ENCODE peak calls at places on chromosomes 2 and 18, in ten cellular contexts. One of them, this sample, is unnamed.

GRCh38 chr18:65788373-65788772 is 37.6 kb downstream of the CDH7 start:
- DNase-seq in NCI-H1436 treated with DMSO at 0.1 percent for 48 hours: no peak
- DNase-seq in thyroid gland: no peak
- DNase-seq in sciatic nerve: no peak
- DNase-seq in HT-29: no peak
- DNase-seq in cardiac fibroblast: no peak
- DNase-seq in AG04450: no peak
- DNase-seq in iris pigment epithelial cell: no peak
- DNase-seq in A673: no peak
- DNase-seq in hypothalamus: no peak
- DNase-seq in this sample: no peak

GRCh38 chr2:167292430-167293171 is 404.3 kb downstream of the XIRP2 start:
- DNase-seq in NCI-H1436 treated with DMSO at 0.1 percent for 48 hours: peak
- DNase-seq in thyroid gland: peak
- DNase-seq in sciatic nerve: peak
- DNase-seq in HT-29: peak
- DNase-seq in cardiac fibroblast: peak
- DNase-seq in AG04450: peak
- DNase-seq in iris pigment epithelial cell: peak
- DNase-seq in A673: peak
- DNase-seq in hypothalamus: peak
- DNase-seq in this sample: peak

GRCh38 chr18:58862851-58863538 is 1.7 kb upstream of the ZNF532 start:
- DNase-seq in NCI-H1436 treated with DMSO at 0.1 percent for 48 hours: no peak
- DNase-seq in thyroid gland: peak
- DNase-seq in sciatic nerve: peak
- DNase-seq in HT-29: peak
- DNase-seq in cardiac fibroblast: peak
- DNase-seq in AG04450: no peak
- DNase-seq in iris pigment epithelial cell: no peak
- DNase-seq in A673: peak
- DNase-seq in hypothalamus: no peak
- DNase-seq in this sample: no peak

GRCh38 chr18:61582205-61582710 is 249.0 kb downstream of the CDH20 start:
- DNase-seq in NCI-H1436 treated with DMSO at 0.1 percent for 48 hours: no peak
- DNase-seq in thyroid gland: no peak
- DNase-seq in sciatic nerve: no peak
- DNase-seq in HT-29: no peak
- DNase-seq in cardiac fibroblast: no peak
- DNase-seq in AG04450: no peak
- DNase-seq in iris pigment epithelial cell: no peak
- DNase-seq in A673: no peak
- DNase-seq in hypothalamus: no peak
- DNase-seq in this sample: no peak

GRCh38 chr2:132383956-132384355 is 32.6 kb upstream of the GPR39 start:
- DNase-seq in NCI-H1436 treated with DMSO at 0.1 percent for 48 hours: no peak
- DNase-seq in thyroid gland: no peak
- DNase-seq in sciatic nerve: no peak
- DNase-seq in HT-29: no peak
- DNase-seq in cardiac fibroblast: no peak
- DNase-seq in AG04450: no peak
- DNase-seq in iris pigment epithelial cell: no peak
- DNase-seq in A673: no peak
- DNase-seq in hypothalamus: no peak
- DNase-seq in this sample: no peak

GRCh38 chr2:12764075-12764722 is 47.5 kb downstream of the TRIB2 start:
- DNase-seq in NCI-H1436 treated with DMSO at 0.1 percent for 48 hours: no peak
- DNase-seq in thyroid gland: no peak
- DNase-seq in sciatic nerve: no peak
- DNase-seq in HT-29: no peak
- DNase-seq in cardiac fibroblast: peak
- DNase-seq in AG04450: no peak
- DNase-seq in iris pigment epithelial cell: peak
- DNase-seq in A673: no peak
- DNase-seq in hypothalamus: no peak
- DNase-seq in this sample: peak

GRCh38 chr2:7145707-7146106 is 228.5 kb downstream of the RNF144A start:
- DNase-seq in NCI-H1436 treated with DMSO at 0.1 percent for 48 hours: no peak
- DNase-seq in thyroid gland: no peak
- DNase-seq in sciatic nerve: no peak
- DNase-seq in HT-29: no peak
- DNase-seq in cardiac fibroblast: no peak
- DNase-seq in AG04450: no peak
- DNase-seq in iris pigment epithelial cell: no peak
- DNase-seq in A673: no peak
- DNase-seq in hypothalamus: no peak
- DNase-seq in this sample: no peak

GRCh38 chr2:215899111-215900074 is 114.0 kb downstream of the MREG start:
- DNase-seq in NCI-H1436 treated with DMSO at 0.1 percent for 48 hours: no peak
- DNase-seq in thyroid gland: no peak
- DNase-seq in sciatic nerve: no peak
- DNase-seq in HT-29: no peak
- DNase-seq in cardiac fibroblast: peak
- DNase-seq in AG04450: no peak
- DNase-seq in iris pigment epithelial cell: no peak
- DNase-seq in A673: peak
- DNase-seq in hypothalamus: no peak
- DNase-seq in this sample: peak

GRCh38 chr2:239312741-239313246 is 88.0 kb downstream of the HDAC4 start:
- DNase-seq in NCI-H1436 treated with DMSO at 0.1 percent for 48 hours: no peak
- DNase-seq in thyroid gland: no peak
- DNase-seq in sciatic nerve: peak
- DNase-seq in HT-29: no peak
- DNase-seq in cardiac fibroblast: no peak
- DNase-seq in AG04450: no peak
- DNase-seq in iris pigment epithelial cell: no peak
- DNase-seq in A673: no peak
- DNase-seq in hypothalamus: no peak
- DNase-seq in this sample: no peak

GRCh38 chr2:112944971-112945370 is 32.8 kb upstream of the IL36G start:
- DNase-seq in NCI-H1436 treated with DMSO at 0.1 percent for 48 hours: no peak
- DNase-seq in thyroid gland: no peak
- DNase-seq in sciatic nerve: no peak
- DNase-seq in HT-29: no peak
- DNase-seq in cardiac fibroblast: no peak
- DNase-seq in AG04450: no peak
- DNase-seq in iris pigment epithelial cell: no peak
- DNase-seq in A673: no peak
- DNase-seq in hypothalamus: no peak
- DNase-seq in this sample: no peak

GRCh38 chr2:101185656-101186055 is 34.5 kb upstream of the TBC1D8 start:
- DNase-seq in NCI-H1436 treated with DMSO at 0.1 percent for 48 hours: no peak
- DNase-seq in thyroid gland: no peak
- DNase-seq in sciatic nerve: no peak
- DNase-seq in HT-29: no peak
- DNase-seq in cardiac fibroblast: no peak
- DNase-seq in AG04450: no peak
- DNase-seq in iris pigment epithelial cell: no peak
- DNase-seq in A673: no peak
- DNase-seq in hypothalamus: no peak
- DNase-seq in this sample: no peak